ENCODE peak calls at places on chromosomes 13 and 19, in six cellular contexts. S is thoracic aorta, Q is fibroblast of the aortic adventitia, J is nephron progenitor cell, N is uterus, H is transverse colon. V is an unnamed sample.

GRCh38 chr13:100491164-100491847 is 97.3 kb downstream of the GGACT start:
- DNase-seq in Q (peak), H (no peak), S (no peak), J (no peak), N (peak), V (peak)

GRCh38 chr13:64371045-64371444 is 2859.1 kb downstream of the PCDH9 start:
- DNase-seq in N (no peak), J (no peak), Q (peak), H (no peak), S (no peak), V (no peak)

GRCh38 chr13:76043882-76044281 is 407.8 kb downstream of the LMO7 start:
- DNase-seq in N (no peak), J (no peak), H (no peak), Q (peak), S (no peak), V (no peak)

GRCh38 chr19:38265213-38265861 is 964 bp downstream of the SPINT2 start:
- DNase-seq in N (no peak), S (no peak), J (no peak), H (peak), Q (no peak), V (no peak)

GRCh38 chr13:43272866-43273265 is 249.5 kb downstream of the DNAJC15 start:
- DNase-seq in N (no peak), Q (no peak), J (no peak), S (no peak), H (no peak), V (no peak)

GRCh38 chr19:46963093-46963734 is 56.4 kb upstream of the NPAS1 start:
- DNase-seq in H (no peak), J (no peak), S (no peak), N (no peak), Q (peak), V (peak)

GRCh38 chr19:11418518-11419506 is at the start of gene RGL3:
- DNase-seq in Q (no peak), J (peak), N (no peak), H (peak), S (no peak), V (no peak)

GRCh38 chr19:43806848-43807247 is 4.6 kb upstream of the LYPD5 start:
- DNase-seq in Q (no peak), H (no peak), N (no peak), S (no peak), J (no peak), V (no peak)

GRCh38 chr13:107767119-107767518 is 448.2 kb downstream of the LIG4 start:
- DNase-seq in J (no peak), N (no peak), H (no peak), Q (no peak), S (no peak), V (peak)

GRCh38 chr13:19644947-19645439 is 11.5 kb downstream of the MPHOSPH8 start:
- DNase-seq in S (no peak), H (no peak), Q (no peak), N (no peak), J (no peak), V (no peak)

GRCh38 chr13:73306688-73307087 is 247.9 kb downstream of the KLF5 start:
- DNase-seq in N (no peak), S (no peak), Q (no peak), J (no peak), H (no peak), V (no peak)

GRCh38 chr19:8578642-8579265 is 1.5 kb upstream of the MYO1F start:
- DNase-seq in N (peak), Q (peak), J (peak), S (peak), H (peak), V (peak)

GRCh38 chr13:29934531-29935308 is 84.3 kb upstream of the UBL3 start:
- DNase-seq in N (no peak), J (no peak), S (no peak), Q (no peak), H (no peak), V (no peak)

GRCh38 chr13:111372651-111373425 is 52.4 kb downstream of the TEX29 start:
- DNase-seq in S (no peak), H (no peak), N (no peak), Q (no peak), J (no peak), V (no peak)
- TF ChIP-seq CTCF in S (no peak), H (no peak), N (no peak), Q (no peak), J (no peak), V (no peak)

GRCh38 chr19:54478677-54479266 is 5.7 kb upstream of the CDC42EP5 start:
- DNase-seq in Q (peak), S (no peak), N (no peak), H (no peak), J (peak), V (peak)
- TF ChIP-seq CTCF in Q (peak), S (peak), N (peak), H (peak), J (peak), V (peak)

GRCh38 chr13:80339841-80340642 is 884 bp downstream of the SPRY2 start:
- DNase-seq in H (peak), J (peak), Q (peak), S (no peak), N (peak), V (peak)

GRCh38 chr13:80337706-80338105 is 3.2 kb downstream of the SPRY2 start:
- DNase-seq in N (no peak), S (no peak), J (no peak), H (no peak), Q (peak), V (peak)

GRCh38 chr13:80339578-80339840 is 1.4 kb downstream of the SPRY2 start:
- DNase-seq in N (no peak), H (no peak), J (peak), S (no peak), Q (no peak), V (no peak)

GRCh38 chr13:80340643-80341097 is 256 bp downstream of the SPRY2 start:
- DNase-seq in S (no peak), H (no peak), Q (peak), J (no peak), N (no peak), V (peak)

DNA sequence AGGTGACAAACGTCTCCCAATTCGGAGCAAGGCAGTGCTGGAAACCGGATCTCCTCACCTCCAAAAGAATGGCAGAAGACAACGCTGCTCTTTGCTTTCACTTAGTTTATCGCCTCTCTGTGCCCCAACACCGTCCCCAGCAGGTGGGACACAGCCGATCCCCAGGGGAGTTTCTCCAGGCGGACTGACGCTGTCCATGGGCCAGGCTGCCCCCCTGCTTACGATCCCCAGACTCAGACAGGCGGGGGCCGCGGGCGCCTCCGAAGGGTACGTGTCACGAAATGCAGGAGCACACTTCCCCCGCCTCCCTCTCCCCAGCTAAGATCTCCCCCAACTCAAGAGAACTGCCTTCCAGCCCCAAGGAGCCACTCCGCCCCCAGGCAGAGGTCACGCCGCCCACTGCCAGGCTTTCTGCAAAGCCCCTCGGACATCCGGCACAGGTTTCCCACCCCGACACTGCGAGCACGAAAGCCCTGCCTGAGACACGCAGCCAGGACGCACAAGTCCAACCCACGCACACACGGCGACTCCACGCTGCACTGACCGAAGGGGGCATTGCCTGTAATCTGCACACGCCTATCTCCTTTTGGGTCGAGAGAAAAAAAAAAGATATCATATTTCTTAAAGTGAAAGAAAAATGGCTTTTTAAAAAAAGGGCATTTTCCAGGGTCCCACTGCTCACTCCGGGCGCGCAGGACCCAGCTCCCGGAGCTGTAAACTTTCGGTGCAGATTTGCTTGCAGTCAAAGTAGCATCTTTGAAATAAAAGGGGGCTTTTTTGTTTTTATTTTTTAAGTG is 1.9 kb downstream of the SPRY2 start:
- DNase-seq in Q (peak), N (peak), H (peak), J (peak), S (peak), V (peak)
- TF ChIP-seq CTCF in Q (peak), N (peak), H (no peak), J (no peak), S (peak), V (peak)

GRCh38 chr19:6457958-6458694 is 1.5 kb downstream of the SLC25A23 start:
- DNase-seq in S (no peak), Q (no peak), J (no peak), H (no peak), N (peak), V (no peak)

GRCh38 chr19:6464070-6464873 is at the start of gene CRB3:
- DNase-seq in N (no peak), S (no peak), J (peak), Q (no peak), H (peak), V (no peak)

GRCh38 chr19:6459356-6460098 is at the start of gene SLC25A23:
- DNase-seq in J (peak), N (peak), S (no peak), Q (peak), H (peak), V (peak)

GRCh38 chr19:6458695-6459355 is 767 bp downstream of the SLC25A23 start:
- DNase-seq in N (no peak), J (no peak), Q (no peak), S (no peak), H (peak), V (no peak)

DNA sequence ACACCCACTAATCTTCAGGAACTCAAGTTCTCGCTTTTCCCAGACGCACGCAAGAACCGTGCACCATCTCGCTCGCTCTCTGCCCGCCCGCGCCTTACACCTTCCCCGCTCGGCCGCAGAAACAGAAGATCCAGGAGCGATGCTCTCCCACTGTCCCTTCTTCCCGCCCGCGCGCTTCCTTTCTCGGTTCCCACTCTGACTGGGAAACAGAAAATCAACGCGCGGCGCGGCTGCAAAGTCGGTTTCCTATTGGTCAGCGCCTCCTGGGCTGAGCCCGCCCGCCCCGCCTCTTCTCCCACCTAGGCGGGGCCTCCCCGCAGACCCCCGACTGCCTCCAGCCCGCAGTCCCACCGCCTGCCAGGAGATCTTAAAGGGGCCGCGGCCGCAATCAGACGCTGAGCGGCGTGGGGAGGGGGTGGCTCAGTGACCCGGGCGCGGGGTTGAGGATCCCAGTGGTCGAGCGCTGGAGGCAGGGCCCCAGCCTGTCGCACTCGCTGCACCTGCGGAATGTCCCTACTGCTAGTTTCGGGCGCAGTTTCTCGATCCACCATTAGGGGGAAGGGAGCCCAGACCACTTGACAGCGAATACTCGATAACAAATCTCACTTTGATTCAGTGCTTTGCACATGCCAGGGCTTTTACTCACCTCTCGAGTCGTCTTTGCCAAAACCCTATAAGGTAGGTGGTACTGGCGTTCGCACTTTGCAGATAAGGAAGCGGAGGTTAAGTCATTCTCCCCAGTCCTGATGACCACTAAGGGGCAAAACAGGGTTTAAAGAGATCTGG is 700 bp upstream of the SLC25A23 start:
- DNase-seq in S (peak), N (peak), H (peak), Q (peak), J (peak), V (peak)
- TF ChIP-seq CTCF in S (peak), N (peak), H (peak), Q (peak), J (peak), V (peak)

GRCh38 chr13:26605845-26606244 is 48.4 kb downstream of the WASF3 start:
- DNase-seq in N (no peak), S (no peak), J (no peak), H (no peak), Q (no peak), V (no peak)
- TF ChIP-seq CTCF in N (no peak), S (no peak), J (no peak), H (no peak), Q (no peak), V (peak)

GRCh38 chr19:18741124-18741493 is 50.0 kb downstream of the COMP start:
- DNase-seq in J (no peak), S (no peak), H (no peak), N (no peak), Q (no peak), V (no peak)

GRCh38 chr19:18736415-18737336 is 53.2 kb downstream of the CRTC1 start:
- DNase-seq in J (no peak), N (no peak), H (peak), Q (no peak), S (no peak), V (no peak)

GRCh38 chr19:18737337-18737953 is 53.7 kb downstream of the COMP start:
- DNase-seq in S (no peak), N (no peak), J (no peak), H (no peak), Q (no peak), V (no peak)

GRCh38 chr19:18737954-18738351 is 53.2 kb downstream of the COMP start:
- DNase-seq in S (no peak), J (no peak), N (no peak), Q (no peak), H (no peak), V (no peak)

GRCh38 chr19:18738961-18739690 is 52.0 kb downstream of the COMP start:
- DNase-seq in N (no peak), H (no peak), S (no peak), Q (no peak), J (no peak), V (no peak)
- TF ChIP-seq CTCF in N (no peak), H (no peak), S (no peak), Q (no peak), J (no peak), V (no peak)

GRCh38 chr19:48752511-48753365 is at the start of gene FUT1:
- DNase-seq in Q (no peak), N (no peak), J (peak), S (no peak), H (peak), V (no peak)
- TF ChIP-seq CTCF in Q (no peak), N (no peak), J (peak), S (no peak), H (no peak), V (no peak)

DNA sequence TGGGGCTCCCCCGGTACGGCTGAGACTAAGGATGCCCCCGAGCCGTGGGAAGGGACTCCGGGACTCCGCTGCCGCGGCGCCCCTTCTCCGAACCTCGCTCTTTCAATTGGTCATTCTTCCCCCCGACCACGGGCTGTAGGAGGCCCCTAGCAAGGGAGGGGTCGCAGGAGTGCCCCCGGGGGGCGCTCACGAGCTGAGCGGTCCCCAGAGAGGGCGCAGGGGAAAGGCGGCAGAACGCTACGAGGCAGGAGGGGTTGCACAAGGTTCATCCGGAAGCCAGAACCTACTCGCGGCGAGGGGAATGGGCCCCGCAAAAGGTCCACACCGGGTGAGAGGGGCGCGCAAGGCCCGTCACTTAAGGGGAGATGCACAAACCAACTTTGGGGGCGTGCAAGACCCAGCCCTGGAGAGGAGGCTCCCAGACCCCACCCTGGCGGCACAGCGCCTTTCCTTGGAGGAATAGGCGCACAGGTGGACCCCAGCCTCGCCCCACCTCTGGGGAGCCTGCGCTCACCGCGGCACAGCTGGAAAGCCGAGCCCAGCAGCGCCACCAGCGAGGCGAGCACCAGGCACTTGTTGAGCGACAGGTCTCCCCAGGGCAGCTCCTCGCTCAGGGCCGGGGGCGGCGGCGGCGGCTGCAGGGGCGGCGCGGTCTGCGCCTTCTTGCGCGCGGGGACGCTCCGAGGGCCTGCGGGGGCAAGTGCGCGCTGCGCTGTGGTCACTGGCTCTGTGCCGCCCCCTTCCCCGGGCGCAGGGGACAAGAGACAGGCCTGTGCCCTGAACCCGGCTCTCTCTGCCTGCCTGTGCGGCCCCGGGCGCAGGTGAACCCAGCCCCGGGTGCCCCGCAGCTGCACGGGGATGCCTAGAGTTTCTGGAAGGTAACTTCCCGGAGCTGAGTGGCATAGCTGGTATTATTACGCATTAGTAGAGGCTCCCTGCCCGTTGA is 2.8 kb downstream of the JSRP1 start:
- DNase-seq in H (no peak), J (peak), N (no peak), Q (no peak), S (no peak), V (no peak)
- TF ChIP-seq CTCF in H (no peak), J (no peak), N (no peak), Q (peak), S (no peak), V (no peak)

GRCh38 chr19:17002455-17002854 is 24.2 kb downstream of the CPAMD8 start:
- DNase-seq in N (no peak), S (no peak), Q (no peak), H (no peak), J (no peak), V (no peak)

GRCh38 chr19:17006579-17006978 is 20.0 kb downstream of the CPAMD8 start:
- DNase-seq in H (no peak), J (no peak), N (no peak), Q (no peak), S (no peak), V (no peak)

GRCh38 chr19:17004386-17004785 is 22.2 kb downstream of the CPAMD8 start:
- DNase-seq in J (no peak), Q (no peak), S (no peak), H (no peak), N (no peak), V (no peak)

GRCh38 chr19:17001603-17002183 is 24.9 kb downstream of the CPAMD8 start:
- DNase-seq in S (no peak), H (no peak), N (no peak), J (no peak), Q (no peak), V (no peak)

DNA sequence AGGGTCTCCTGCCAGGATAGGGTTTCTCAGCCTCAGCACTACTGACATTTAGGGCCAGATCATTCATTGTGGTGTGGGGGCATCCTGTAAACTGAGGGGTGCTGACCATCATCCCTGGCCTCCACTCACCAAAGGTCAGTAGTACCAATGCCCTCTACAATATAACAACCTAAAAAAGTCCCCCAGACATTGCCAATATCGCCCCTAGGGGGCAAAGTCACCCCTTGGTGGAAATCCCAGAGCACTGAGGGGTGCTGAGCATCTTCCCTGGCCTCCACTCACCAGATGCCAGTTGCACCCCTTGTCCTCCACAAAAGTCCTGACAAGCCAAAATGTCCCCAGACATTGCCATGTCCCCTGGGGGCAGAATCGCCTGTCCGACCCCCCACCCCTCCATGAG is 21.6 kb downstream of the CPAMD8 start:
- DNase-seq in N (no peak), J (no peak), Q (no peak), H (no peak), S (no peak), V (no peak)
- TF ChIP-seq CTCF in N (no peak), J (no peak), Q (no peak), H (no peak), S (no peak), V (no peak)

GRCh38 chr13:37869756-37870488 is at the start of gene TRPC4:
- DNase-seq in J (peak), H (peak), N (peak), S (no peak), Q (peak), V (peak)
- TF ChIP-seq CTCF in J (peak), H (peak), N (peak), S (no peak), Q (peak), V (peak)